ENCODE peak calls at places on chromosome 2, in eight cellular contexts. One of them, this sample, is unnamed.

GRCh38 chr2:230575640-230576324 is 136.9 kb upstream of the CAB39 start:
- DNase-seq in NT2/D1: no peak
- DNase-seq in CD8-positive, alpha-beta memory T cell: peak; percentile 51
- DNase-seq in activated naive CD4-positive, alpha-beta T cell treated with anti-CD3 and anti-CD28 coated beads, Interleukin-2, amount 10 ng/mL, durations not matched to agents 7 days and 5 days: peak; percentile 46
- DNase-seq in astrocyte of the spinal cord: no peak
- DNase-seq in NCI-H1694: no peak
- DNase-seq in activated naive CD8-positive, alpha-beta T cell treated with anti-CD3 and anti-CD28 coated beads, Interleukin-2, amount 10 ng/mL, durations not matched to agents 7 days and 5 days: peak; percentile 72
- DNase-seq in RWPE1: no peak
- DNase-seq in this sample: no peak

GRCh38 chr2:230794472-230794871 is 70.3 kb upstream of the ITM2C start:
- DNase-seq in NT2/D1: no peak
- DNase-seq in CD8-positive, alpha-beta memory T cell: peak; percentile 35
- DNase-seq in activated naive CD4-positive, alpha-beta T cell treated with anti-CD3 and anti-CD28 coated beads, Interleukin-2, amount 10 ng/mL, durations not matched to agents 7 days and 5 days: peak; percentile 51
- DNase-seq in astrocyte of the spinal cord: no peak
- DNase-seq in NCI-H1694: no peak
- DNase-seq in activated naive CD8-positive, alpha-beta T cell treated with anti-CD3 and anti-CD28 coated beads, Interleukin-2, amount 10 ng/mL, durations not matched to agents 7 days and 5 days: no peak
- DNase-seq in RWPE1: no peak
- DNase-seq in this sample: no peak

GRCh38 chr2:101833890-101834523 is 136.5 kb downstream of the MAP4K4 start:
- DNase-seq in NT2/D1: no peak
- DNase-seq in CD8-positive, alpha-beta memory T cell: no peak
- DNase-seq in activated naive CD4-positive, alpha-beta T cell treated with anti-CD3 and anti-CD28 coated beads, Interleukin-2, amount 10 ng/mL, durations not matched to agents 7 days and 5 days: no peak
- DNase-seq in astrocyte of the spinal cord: no peak
- DNase-seq in NCI-H1694: no peak
- DNase-seq in activated naive CD8-positive, alpha-beta T cell treated with anti-CD3 and anti-CD28 coated beads, Interleukin-2, amount 10 ng/mL, durations not matched to agents 7 days and 5 days: no peak
- DNase-seq in RWPE1: no peak
- DNase-seq in this sample: no peak

GRCh38 chr2:158994920-158995676 is 26.7 kb downstream of the TANC1 start:
- DNase-seq in NT2/D1: no peak
- DNase-seq in CD8-positive, alpha-beta memory T cell: no peak
- DNase-seq in activated naive CD4-positive, alpha-beta T cell treated with anti-CD3 and anti-CD28 coated beads, Interleukin-2, amount 10 ng/mL, durations not matched to agents 7 days and 5 days: no peak
- DNase-seq in astrocyte of the spinal cord: no peak
- DNase-seq in NCI-H1694: no peak
- DNase-seq in activated naive CD8-positive, alpha-beta T cell treated with anti-CD3 and anti-CD28 coated beads, Interleukin-2, amount 10 ng/mL, durations not matched to agents 7 days and 5 days: no peak
- DNase-seq in RWPE1: no peak
- DNase-seq in this sample: peak; percentile 27

GRCh38 chr2:145764631-145765030 is 1244.7 kb upstream of the ZEB2 start:
- DNase-seq in NT2/D1: no peak
- DNase-seq in CD8-positive, alpha-beta memory T cell: no peak
- DNase-seq in activated naive CD4-positive, alpha-beta T cell treated with anti-CD3 and anti-CD28 coated beads, Interleukin-2, amount 10 ng/mL, durations not matched to agents 7 days and 5 days: no peak
- DNase-seq in astrocyte of the spinal cord: peak; percentile 10
- DNase-seq in NCI-H1694: peak; percentile 71
- DNase-seq in activated naive CD8-positive, alpha-beta T cell treated with anti-CD3 and anti-CD28 coated beads, Interleukin-2, amount 10 ng/mL, durations not matched to agents 7 days and 5 days: no peak
- DNase-seq in RWPE1: no peak
- DNase-seq in this sample: peak; percentile 89

GRCh38 chr2:160878622-160879021 is 281.6 kb upstream of the TANK start:
- DNase-seq in NT2/D1: no peak
- DNase-seq in CD8-positive, alpha-beta memory T cell: no peak
- DNase-seq in activated naive CD4-positive, alpha-beta T cell treated with anti-CD3 and anti-CD28 coated beads, Interleukin-2, amount 10 ng/mL, durations not matched to agents 7 days and 5 days: no peak
- DNase-seq in astrocyte of the spinal cord: no peak
- DNase-seq in NCI-H1694: no peak
- DNase-seq in activated naive CD8-positive, alpha-beta T cell treated with anti-CD3 and anti-CD28 coated beads, Interleukin-2, amount 10 ng/mL, durations not matched to agents 7 days and 5 days: no peak
- DNase-seq in RWPE1: no peak
- DNase-seq in this sample: no peak

GRCh38 chr2:217834057-217834620 is 168.7 kb downstream of the TNS1 start:
- DNase-seq in NT2/D1: no peak
- DNase-seq in CD8-positive, alpha-beta memory T cell: no peak
- DNase-seq in activated naive CD4-positive, alpha-beta T cell treated with anti-CD3 and anti-CD28 coated beads, Interleukin-2, amount 10 ng/mL, durations not matched to agents 7 days and 5 days: no peak
- DNase-seq in astrocyte of the spinal cord: no peak
- DNase-seq in NCI-H1694: no peak
- DNase-seq in activated naive CD8-positive, alpha-beta T cell treated with anti-CD3 and anti-CD28 coated beads, Interleukin-2, amount 10 ng/mL, durations not matched to agents 7 days and 5 days: no peak
- DNase-seq in RWPE1: no peak
- DNase-seq in this sample: no peak

GRCh38 chr2:183490930-183491329 is 366.7 kb downstream of the NUP35 start:
- DNase-seq in NT2/D1: no peak
- DNase-seq in CD8-positive, alpha-beta memory T cell: no peak
- DNase-seq in activated naive CD4-positive, alpha-beta T cell treated with anti-CD3 and anti-CD28 coated beads, Interleukin-2, amount 10 ng/mL, durations not matched to agents 7 days and 5 days: no peak
- DNase-seq in astrocyte of the spinal cord: peak; percentile 70
- DNase-seq in NCI-H1694: no peak
- DNase-seq in activated naive CD8-positive, alpha-beta T cell treated with anti-CD3 and anti-CD28 coated beads, Interleukin-2, amount 10 ng/mL, durations not matched to agents 7 days and 5 days: no peak
- DNase-seq in RWPE1: no peak
- DNase-seq in this sample: no peak

GRCh38 chr2:173898996-173899395 is 66.2 kb downstream of the SP3 start:
- DNase-seq in NT2/D1: no peak
- DNase-seq in CD8-positive, alpha-beta memory T cell: peak; percentile 2
- DNase-seq in activated naive CD4-positive, alpha-beta T cell treated with anti-CD3 and anti-CD28 coated beads, Interleukin-2, amount 10 ng/mL, durations not matched to agents 7 days and 5 days: no peak
- DNase-seq in astrocyte of the spinal cord: no peak
- DNase-seq in NCI-H1694: no peak
- DNase-seq in activated naive CD8-positive, alpha-beta T cell treated with anti-CD3 and anti-CD28 coated beads, Interleukin-2, amount 10 ng/mL, durations not matched to agents 7 days and 5 days: no peak
- DNase-seq in RWPE1: no peak
- DNase-seq in this sample: no peak

GRCh38 chr2:172092716-172093415 is 7.6 kb downstream of the DLX1 start:
- DNase-seq in NT2/D1: no peak
- DNase-seq in CD8-positive, alpha-beta memory T cell: no peak
- DNase-seq in activated naive CD4-positive, alpha-beta T cell treated with anti-CD3 and anti-CD28 coated beads, Interleukin-2, amount 10 ng/mL, durations not matched to agents 7 days and 5 days: no peak
- DNase-seq in astrocyte of the spinal cord: no peak
- DNase-seq in NCI-H1694: no peak
- DNase-seq in activated naive CD8-positive, alpha-beta T cell treated with anti-CD3 and anti-CD28 coated beads, Interleukin-2, amount 10 ng/mL, durations not matched to agents 7 days and 5 days: no peak
- DNase-seq in RWPE1: no peak
- DNase-seq in this sample: no peak

GRCh38 chr2:209395232-209395631 is 28.6 kb upstream of the MAP2 start:
- DNase-seq in NT2/D1: no peak
- DNase-seq in CD8-positive, alpha-beta memory T cell: no peak
- DNase-seq in activated naive CD4-positive, alpha-beta T cell treated with anti-CD3 and anti-CD28 coated beads, Interleukin-2, amount 10 ng/mL, durations not matched to agents 7 days and 5 days: no peak
- DNase-seq in astrocyte of the spinal cord: no peak
- DNase-seq in NCI-H1694: no peak
- DNase-seq in activated naive CD8-positive, alpha-beta T cell treated with anti-CD3 and anti-CD28 coated beads, Interleukin-2, amount 10 ng/mL, durations not matched to agents 7 days and 5 days: no peak
- DNase-seq in RWPE1: no peak
- DNase-seq in this sample: no peak

GRCh38 chr2:32641180-32641579 is 13.3 kb downstream of the TTC27 start:
- DNase-seq in NT2/D1: no peak
- DNase-seq in CD8-positive, alpha-beta memory T cell: no peak
- DNase-seq in activated naive CD4-positive, alpha-beta T cell treated with anti-CD3 and anti-CD28 coated beads, Interleukin-2, amount 10 ng/mL, durations not matched to agents 7 days and 5 days: no peak
- DNase-seq in astrocyte of the spinal cord: no peak
- DNase-seq in NCI-H1694: no peak
- DNase-seq in activated naive CD8-positive, alpha-beta T cell treated with anti-CD3 and anti-CD28 coated beads, Interleukin-2, amount 10 ng/mL, durations not matched to agents 7 days and 5 days: no peak
- DNase-seq in RWPE1: no peak
- DNase-seq in this sample: no peak

GRCh38 chr2:235116885-235117492 is 165.2 kb downstream of the SH3BP4 start:
- DNase-seq in NT2/D1: no peak
- DNase-seq in CD8-positive, alpha-beta memory T cell: no peak
- DNase-seq in activated naive CD4-positive, alpha-beta T cell treated with anti-CD3 and anti-CD28 coated beads, Interleukin-2, amount 10 ng/mL, durations not matched to agents 7 days and 5 days: no peak
- DNase-seq in astrocyte of the spinal cord: peak; percentile 67
- DNase-seq in NCI-H1694: peak; percentile 44
- DNase-seq in activated naive CD8-positive, alpha-beta T cell treated with anti-CD3 and anti-CD28 coated beads, Interleukin-2, amount 10 ng/mL, durations not matched to agents 7 days and 5 days: no peak
- DNase-seq in RWPE1: peak; percentile 31
- DNase-seq in this sample: peak; percentile 20

GRCh38 chr2:236054125-236054524 is 114.1 kb downstream of the GBX2 start:
- DNase-seq in NT2/D1: no peak
- DNase-seq in CD8-positive, alpha-beta memory T cell: no peak
- DNase-seq in activated naive CD4-positive, alpha-beta T cell treated with anti-CD3 and anti-CD28 coated beads, Interleukin-2, amount 10 ng/mL, durations not matched to agents 7 days and 5 days: no peak
- DNase-seq in astrocyte of the spinal cord: no peak
- DNase-seq in NCI-H1694: no peak
- DNase-seq in activated naive CD8-positive, alpha-beta T cell treated with anti-CD3 and anti-CD28 coated beads, Interleukin-2, amount 10 ng/mL, durations not matched to agents 7 days and 5 days: no peak
- DNase-seq in RWPE1: no peak
- DNase-seq in this sample: no peak

GRCh38 chr2:222973237-222973636 is 78.8 kb upstream of the KCNE4 start:
- DNase-seq in NT2/D1: no peak
- DNase-seq in CD8-positive, alpha-beta memory T cell: no peak
- DNase-seq in activated naive CD4-positive, alpha-beta T cell treated with anti-CD3 and anti-CD28 coated beads, Interleukin-2, amount 10 ng/mL, durations not matched to agents 7 days and 5 days: no peak
- DNase-seq in astrocyte of the spinal cord: no peak
- DNase-seq in NCI-H1694: no peak
- DNase-seq in activated naive CD8-positive, alpha-beta T cell treated with anti-CD3 and anti-CD28 coated beads, Interleukin-2, amount 10 ng/mL, durations not matched to agents 7 days and 5 days: no peak
- DNase-seq in RWPE1: no peak
- DNase-seq in this sample: no peak

GRCh38 chr2:218332920-218333645 is 23.6 kb upstream of the CATIP start:
- DNase-seq in NT2/D1: no peak
- DNase-seq in CD8-positive, alpha-beta memory T cell: no peak
- DNase-seq in activated naive CD4-positive, alpha-beta T cell treated with anti-CD3 and anti-CD28 coated beads, Interleukin-2, amount 10 ng/mL, durations not matched to agents 7 days and 5 days: no peak
- DNase-seq in astrocyte of the spinal cord: no peak
- DNase-seq in NCI-H1694: no peak
- DNase-seq in activated naive CD8-positive, alpha-beta T cell treated with anti-CD3 and anti-CD28 coated beads, Interleukin-2, amount 10 ng/mL, durations not matched to agents 7 days and 5 days: no peak
- DNase-seq in RWPE1: no peak
- DNase-seq in this sample: no peak

GRCh38 chr2:203097735-203098134 is 83.1 kb downstream of the NBEAL1 start:
- DNase-seq in NT2/D1: no peak
- DNase-seq in CD8-positive, alpha-beta memory T cell: no peak
- DNase-seq in activated naive CD4-positive, alpha-beta T cell treated with anti-CD3 and anti-CD28 coated beads, Interleukin-2, amount 10 ng/mL, durations not matched to agents 7 days and 5 days: no peak
- DNase-seq in astrocyte of the spinal cord: no peak
- DNase-seq in NCI-H1694: no peak
- DNase-seq in activated naive CD8-positive, alpha-beta T cell treated with anti-CD3 and anti-CD28 coated beads, Interleukin-2, amount 10 ng/mL, durations not matched to agents 7 days and 5 days: no peak
- DNase-seq in RWPE1: no peak
- DNase-seq in this sample: no peak

GRCh38 chr2:45008296-45009129 is 739 bp downstream of the SIX2 start:
- DNase-seq in NT2/D1: no peak
- DNase-seq in CD8-positive, alpha-beta memory T cell: no peak
- DNase-seq in activated naive CD4-positive, alpha-beta T cell treated with anti-CD3 and anti-CD28 coated beads, Interleukin-2, amount 10 ng/mL, durations not matched to agents 7 days and 5 days: peak; percentile 35
- DNase-seq in astrocyte of the spinal cord: peak; percentile 32
- DNase-seq in NCI-H1694: no peak
- DNase-seq in activated naive CD8-positive, alpha-beta T cell treated with anti-CD3 and anti-CD28 coated beads, Interleukin-2, amount 10 ng/mL, durations not matched to agents 7 days and 5 days: peak; percentile 59
- DNase-seq in RWPE1: no peak
- DNase-seq in this sample: peak; percentile 79

GRCh38 chr2:61257446-61257845 is 95.5 kb downstream of the C2orf74 start:
- DNase-seq in NT2/D1: no peak
- DNase-seq in CD8-positive, alpha-beta memory T cell: no peak
- DNase-seq in activated naive CD4-positive, alpha-beta T cell treated with anti-CD3 and anti-CD28 coated beads, Interleukin-2, amount 10 ng/mL, durations not matched to agents 7 days and 5 days: no peak
- DNase-seq in astrocyte of the spinal cord: no peak
- DNase-seq in NCI-H1694: no peak
- DNase-seq in activated naive CD8-positive, alpha-beta T cell treated with anti-CD3 and anti-CD28 coated beads, Interleukin-2, amount 10 ng/mL, durations not matched to agents 7 days and 5 days: no peak
- DNase-seq in RWPE1: no peak
- DNase-seq in this sample: no peak

GRCh38 chr2:160253440-160254296 is 53.6 kb upstream of the ITGB6 start:
- DNase-seq in NT2/D1: no peak
- DNase-seq in CD8-positive, alpha-beta memory T cell: no peak
- DNase-seq in activated naive CD4-positive, alpha-beta T cell treated with anti-CD3 and anti-CD28 coated beads, Interleukin-2, amount 10 ng/mL, durations not matched to agents 7 days and 5 days: no peak
- DNase-seq in astrocyte of the spinal cord: peak; percentile 74
- DNase-seq in NCI-H1694: no peak
- DNase-seq in activated naive CD8-positive, alpha-beta T cell treated with anti-CD3 and anti-CD28 coated beads, Interleukin-2, amount 10 ng/mL, durations not matched to agents 7 days and 5 days: no peak
- DNase-seq in RWPE1: no peak
- DNase-seq in this sample: no peak

GRCh38 chr2:27379840-27380625 is 501 bp downstream of the ZNF513 start:
- DNase-seq in NT2/D1: no peak
- DNase-seq in CD8-positive, alpha-beta memory T cell: peak; percentile 52
- DNase-seq in activated naive CD4-positive, alpha-beta T cell treated with anti-CD3 and anti-CD28 coated beads, Interleukin-2, amount 10 ng/mL, durations not matched to agents 7 days and 5 days: peak; percentile 79
- DNase-seq in astrocyte of the spinal cord: peak; percentile 17
- DNase-seq in NCI-H1694: no peak
- DNase-seq in activated naive CD8-positive, alpha-beta T cell treated with anti-CD3 and anti-CD28 coated beads, Interleukin-2, amount 10 ng/mL, durations not matched to agents 7 days and 5 days: no peak
- DNase-seq in RWPE1: peak; percentile 22
- DNase-seq in this sample: peak; percentile 79

GRCh38 chr2:66839551-66840320 is 404.8 kb downstream of the MEIS1 start:
- DNase-seq in NT2/D1: no peak
- DNase-seq in CD8-positive, alpha-beta memory T cell: no peak
- DNase-seq in activated naive CD4-positive, alpha-beta T cell treated with anti-CD3 and anti-CD28 coated beads, Interleukin-2, amount 10 ng/mL, durations not matched to agents 7 days and 5 days: no peak
- DNase-seq in astrocyte of the spinal cord: peak; percentile 97
- DNase-seq in NCI-H1694: no peak
- DNase-seq in activated naive CD8-positive, alpha-beta T cell treated with anti-CD3 and anti-CD28 coated beads, Interleukin-2, amount 10 ng/mL, durations not matched to agents 7 days and 5 days: no peak
- DNase-seq in RWPE1: peak; percentile 94
- DNase-seq in this sample: no peak

GRCh38 chr2:181468857-181469256 is 11.7 kb downstream of the ITGA4 start:
- DNase-seq in NT2/D1: no peak
- DNase-seq in CD8-positive, alpha-beta memory T cell: no peak
- DNase-seq in activated naive CD4-positive, alpha-beta T cell treated with anti-CD3 and anti-CD28 coated beads, Interleukin-2, amount 10 ng/mL, durations not matched to agents 7 days and 5 days: no peak
- DNase-seq in astrocyte of the spinal cord: no peak
- DNase-seq in NCI-H1694: no peak
- DNase-seq in activated naive CD8-positive, alpha-beta T cell treated with anti-CD3 and anti-CD28 coated beads, Interleukin-2, amount 10 ng/mL, durations not matched to agents 7 days and 5 days: no peak
- DNase-seq in RWPE1: no peak
- DNase-seq in this sample: no peak

GRCh38 chr2:28164280-28164801 is 228.3 kb upstream of the FOSL2 start:
- DNase-seq in NT2/D1: no peak
- DNase-seq in CD8-positive, alpha-beta memory T cell: no peak
- DNase-seq in activated naive CD4-positive, alpha-beta T cell treated with anti-CD3 and anti-CD28 coated beads, Interleukin-2, amount 10 ng/mL, durations not matched to agents 7 days and 5 days: no peak
- DNase-seq in astrocyte of the spinal cord: no peak
- DNase-seq in NCI-H1694: peak; percentile 95
- DNase-seq in activated naive CD8-positive, alpha-beta T cell treated with anti-CD3 and anti-CD28 coated beads, Interleukin-2, amount 10 ng/mL, durations not matched to agents 7 days and 5 days: no peak
- DNase-seq in RWPE1: no peak
- DNase-seq in this sample: peak; percentile 27

GRCh38 chr2:236394571-236394970 is 130.4 kb upstream of the ASB18 start:
- DNase-seq in NT2/D1: no peak
- DNase-seq in CD8-positive, alpha-beta memory T cell: no peak
- DNase-seq in activated naive CD4-positive, alpha-beta T cell treated with anti-CD3 and anti-CD28 coated beads, Interleukin-2, amount 10 ng/mL, durations not matched to agents 7 days and 5 days: no peak
- DNase-seq in astrocyte of the spinal cord: no peak
- DNase-seq in NCI-H1694: no peak
- DNase-seq in activated naive CD8-positive, alpha-beta T cell treated with anti-CD3 and anti-CD28 coated beads, Interleukin-2, amount 10 ng/mL, durations not matched to agents 7 days and 5 days: no peak
- DNase-seq in RWPE1: no peak
- DNase-seq in this sample: no peak

GRCh38 chr2:133829686-133830085 is 261.4 kb upstream of the NCKAP5 start:
- DNase-seq in NT2/D1: no peak
- DNase-seq in CD8-positive, alpha-beta memory T cell: no peak
- DNase-seq in activated naive CD4-positive, alpha-beta T cell treated with anti-CD3 and anti-CD28 coated beads, Interleukin-2, amount 10 ng/mL, durations not matched to agents 7 days and 5 days: no peak
- DNase-seq in astrocyte of the spinal cord: no peak
- DNase-seq in NCI-H1694: no peak
- DNase-seq in activated naive CD8-positive, alpha-beta T cell treated with anti-CD3 and anti-CD28 coated beads, Interleukin-2, amount 10 ng/mL, durations not matched to agents 7 days and 5 days: no peak
- DNase-seq in RWPE1: no peak
- DNase-seq in this sample: no peak

This sample was measured in NCI-H1417.